ENCODE peak calls at places on chromosomes 1 and 21, in four cellular contexts. N is lower lobe of right lung, K is HCT116, W is psoas muscle. X is an unnamed sample.

GRCh38 chr1:14968251-14968812 is 185.2 kb upstream of the TMEM51 start:
- DNase-seq in N (no peak), K (no peak), W (peak), X (no peak)

GRCh38 chr1:46550751-46551231 is 656 bp downstream of the KNCN start:
- DNase-seq in N (peak), K (no peak), W (no peak), X (no peak)

GRCh38 chr1:100075773-100076172 is 57.0 kb downstream of the SASS6 start:
- DNase-seq in N (no peak), K (no peak), W (no peak), X (no peak)

GRCh38 chr1:219067350-219067712 is 106.3 kb upstream of the LYPLAL1 start:
- DNase-seq in N (no peak), K (no peak), W (no peak), X (no peak)

GRCh38 chr1:107680579-107680985 is 284.4 kb downstream of the VAV3 start:
- DNase-seq in N (no peak), K (no peak), W (no peak), X (no peak)

GRCh38 chr1:162240643-162240976 is 136.0 kb downstream of the SPATA46 start:
- DNase-seq in N (no peak), K (no peak), W (no peak), X (no peak)

GRCh38 chr1:191788551-191788950 is 369.7 kb upstream of the RGS18 start:
- DNase-seq in N (no peak), K (no peak), W (no peak), X (no peak)

GRCh38 chr21:44755227-44755626 is 43.9 kb upstream of the TSPEAR start:
- DNase-seq in N (no peak), K (no peak), W (no peak), X (no peak)

GRCh38 chr21:33971492-33972013 is 55.9 kb upstream of the ATP5PO start:
- DNase-seq in N (no peak), K (no peak), W (no peak), X (no peak)

GRCh38 chr1:208069908-208070307 is 159.0 kb upstream of the CD34 start:
- DNase-seq in N (no peak), K (no peak), W (no peak), X (no peak)

DNA sequence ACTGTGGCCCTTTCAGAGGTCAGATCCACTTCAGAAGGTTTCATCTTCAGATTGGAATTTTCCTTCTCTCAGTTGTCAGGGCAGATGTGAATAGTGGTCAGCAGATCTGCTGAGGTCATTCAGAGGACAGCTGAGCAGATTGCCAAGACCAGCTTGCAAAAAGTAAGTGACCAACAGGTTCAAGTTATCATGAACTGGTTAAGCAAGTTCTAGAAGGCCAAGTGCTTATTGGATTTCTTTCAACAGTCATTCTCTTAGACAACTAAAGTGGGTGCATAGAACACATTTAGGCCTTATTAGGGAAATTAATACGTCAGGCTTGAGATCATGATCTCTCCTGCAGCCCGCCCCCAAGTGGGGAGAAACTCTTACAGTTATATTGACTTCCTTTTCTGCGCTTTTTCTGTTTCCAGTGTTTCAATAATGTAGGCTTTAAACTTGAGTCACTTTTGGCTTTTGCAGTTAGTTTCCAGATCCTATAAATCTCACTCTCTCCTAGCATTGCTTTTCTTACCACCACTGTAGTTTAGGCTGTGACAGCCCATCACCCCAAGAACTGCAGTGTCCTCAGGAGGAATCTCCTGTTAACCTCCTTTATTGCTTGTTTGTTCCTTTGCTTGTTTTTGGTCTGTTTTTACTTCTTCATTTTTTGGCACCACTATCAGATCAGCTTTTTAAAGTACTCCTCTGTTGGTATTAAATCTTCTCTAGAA is 96.4 kb downstream of the C1orf21 start:
- DNase-seq in N (peak), K (no peak), W (peak), X (no peak)
- TF ChIP-seq CTCF in N (peak), K (no peak), W (peak), X (peak)

GRCh38 chr1:111852216-111852615 is 96.5 kb downstream of the DDX20 start:
- DNase-seq in N (no peak), K (no peak), W (no peak), X (no peak)

GRCh38 chr1:111848852-111849545 is 93.3 kb downstream of the DDX20 start:
- DNase-seq in N (no peak), K (no peak), W (no peak), X (no peak)

GRCh38 chr1:111855260-111855659 is 99.6 kb downstream of the DDX20 start:
- DNase-seq in N (no peak), K (no peak), W (no peak), X (no peak)

GRCh38 chr1:111850124-111850523 is 94.4 kb downstream of the DDX20 start:
- DNase-seq in N (no peak), K (no peak), W (no peak), X (no peak)

GRCh38 chr1:111851552-111851951 is 95.9 kb downstream of the DDX20 start:
- DNase-seq in N (no peak), K (no peak), W (no peak), X (no peak)
- TF ChIP-seq CTCF in N (no peak), K (no peak), W (no peak), X (no peak)

DNA sequence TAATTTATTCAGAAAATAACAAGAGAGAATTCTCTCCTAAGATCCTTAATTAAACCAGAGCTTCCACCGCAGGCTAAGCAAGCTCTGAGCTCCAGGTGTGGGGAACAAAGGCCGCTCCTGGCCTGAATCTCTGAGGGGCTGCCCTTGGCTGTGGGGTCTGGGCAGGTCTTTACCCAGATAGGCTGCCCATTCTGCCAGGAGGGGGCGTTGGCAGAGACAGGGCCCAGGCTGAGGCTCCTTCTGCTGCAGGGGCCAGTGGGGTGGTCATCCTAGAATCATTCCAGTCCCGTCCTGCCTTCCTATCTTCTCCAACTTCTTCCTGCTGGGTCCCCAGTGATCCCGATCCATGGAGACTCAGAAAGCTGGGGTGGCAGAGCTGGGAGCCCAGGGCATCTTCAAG is 82.9 kb upstream of the POU3F1 start:
- DNase-seq in N (no peak), K (no peak), W (no peak), X (peak)
- TF ChIP-seq CTCF in N (no peak), K (peak), W (no peak), X (no peak)

GRCh38 chr1:53592521-53592982 is 133.4 kb downstream of the DMRTB1 start:
- DNase-seq in N (peak), K (no peak), W (no peak), X (no peak)

GRCh38 chr1:53592985-53593757 is 134.0 kb downstream of the DMRTB1 start:
- DNase-seq in N (no peak), K (no peak), W (no peak), X (no peak)

GRCh38 chr1:53591924-53592323 is 132.7 kb downstream of the DMRTB1 start:
- DNase-seq in N (no peak), K (no peak), W (no peak), X (no peak)

GRCh38 chr1:53594391-53595180 is 135.4 kb downstream of the DMRTB1 start:
- DNase-seq in N (no peak), K (no peak), W (no peak), X (no peak)

GRCh38 chr1:53593758-53594380 is 134.7 kb downstream of the DMRTB1 start:
- DNase-seq in N (peak), K (no peak), W (no peak), X (no peak)
- TF ChIP-seq CTCF in N (peak), K (peak), W (peak), X (no peak)

GRCh38 chr1:12619396-12620141 is 1.6 kb upstream of the DHRS3 start:
- DNase-seq in N (peak), K (peak), W (peak), X (peak)

GRCh38 chr1:12617511-12617900 is 504 bp downstream of the DHRS3 start:
- DNase-seq in N (no peak), K (no peak), W (peak), X (no peak)

GRCh38 chr1:12620142-12620865 is 2.3 kb upstream of the DHRS3 start:
- DNase-seq in N (no peak), K (no peak), W (no peak), X (no peak)

GRCh38 chr1:12617901-12618660 is at the start of gene DHRS3:
- DNase-seq in N (peak), K (peak), W (peak), X (no peak)

GRCh38 chr1:12618661-12619395 is 818 bp upstream of the DHRS3 start:
- DNase-seq in N (peak), K (peak), W (peak), X (peak)
- TF ChIP-seq CTCF in N (no peak), K (no peak), W (no peak), X (no peak)

GRCh38 chr1:2645776-2646175 is 13.0 kb upstream of the MMEL1 start:
- DNase-seq in N (peak), K (no peak), W (peak), X (no peak)
- TF ChIP-seq CTCF in N (no peak), K (no peak), W (no peak), X (no peak)

DNA sequence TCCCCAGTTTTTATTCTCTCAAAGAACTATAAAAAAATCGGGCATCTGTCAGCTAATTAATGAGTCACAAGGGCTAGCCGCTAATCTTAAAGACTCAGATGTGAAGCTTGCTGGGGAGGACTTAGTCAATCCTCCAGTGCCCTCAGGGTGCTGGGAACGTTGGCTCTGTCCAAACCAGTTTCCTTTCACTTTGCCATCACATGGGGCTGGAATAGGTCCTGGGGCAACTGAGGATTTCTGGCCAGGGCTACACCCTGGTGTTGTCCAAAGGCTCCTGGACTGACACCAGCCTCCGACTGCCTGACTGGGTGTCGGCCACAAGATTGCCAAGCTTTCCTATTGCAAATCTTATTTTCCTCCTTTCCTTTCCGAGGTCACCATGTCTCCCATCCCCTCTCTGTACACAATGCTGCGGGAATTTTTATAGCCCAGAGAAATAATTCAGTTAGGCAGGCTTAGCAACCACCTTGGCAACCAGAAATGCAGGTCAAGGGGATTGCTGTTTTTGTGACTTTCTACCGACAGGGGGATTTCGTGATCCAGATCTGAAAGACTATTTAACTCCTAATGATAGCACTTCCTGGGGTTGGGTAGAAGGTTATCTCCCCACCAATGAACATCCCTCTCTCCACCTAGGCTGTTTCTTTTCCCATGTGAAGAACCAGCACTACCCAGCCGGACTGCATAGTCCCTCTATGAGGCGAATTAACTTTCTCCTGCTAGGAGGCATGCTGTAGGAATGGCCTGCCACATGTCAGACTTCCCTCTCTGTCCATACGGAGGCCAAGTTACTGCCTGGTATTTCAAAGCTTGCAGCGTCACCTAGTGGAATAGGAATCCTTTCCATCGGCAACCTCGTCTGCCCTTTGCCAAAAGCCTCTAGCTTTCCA is 29.9 kb upstream of the CTBS start:
- DNase-seq in N (no peak), K (peak), W (peak), X (no peak)
- TF ChIP-seq CTCF in N (peak), K (peak), W (peak), X (no peak)

GRCh38 chr1:223703668-223704013 is 8.7 kb upstream of the CAPN2 start:
- DNase-seq in N (no peak), K (no peak), W (no peak), X (no peak)

GRCh38 chr1:223700388-223700918 is 11.9 kb upstream of the CAPN2 start:
- DNase-seq in N (no peak), K (peak), W (no peak), X (no peak)

GRCh38 chr1:223704921-223705878 is 7.1 kb upstream of the CAPN2 start:
- DNase-seq in N (no peak), K (no peak), W (no peak), X (no peak)

GRCh38 chr1:223700942-223701637 is 11.2 kb upstream of the CAPN2 start:
- DNase-seq in N (peak), K (peak), W (no peak), X (no peak)

GRCh38 chr1:223702735-223703667 is 9.3 kb upstream of the CAPN2 start:
- DNase-seq in N (no peak), K (no peak), W (no peak), X (no peak)
- TF ChIP-seq CTCF in N (no peak), K (no peak), W (no peak), X (no peak)

GRCh38 chr1:13761883-13762282 is 61.9 kb downstream of the PRDM2 start:
- DNase-seq in N (no peak), K (no peak), W (no peak), X (no peak)

GRCh38 chr1:13762642-13763041 is 62.7 kb downstream of the PRDM2 start:
- DNase-seq in N (no peak), K (no peak), W (no peak), X (no peak)

GRCh38 chr1:13760340-13760739 is 60.4 kb downstream of the PRDM2 start:
- DNase-seq in N (no peak), K (no peak), W (no peak), X (no peak)

GRCh38 chr1:13759072-13759471 is 59.1 kb downstream of the PRDM2 start:
- DNase-seq in N (no peak), K (peak), W (no peak), X (no peak)

DNA sequence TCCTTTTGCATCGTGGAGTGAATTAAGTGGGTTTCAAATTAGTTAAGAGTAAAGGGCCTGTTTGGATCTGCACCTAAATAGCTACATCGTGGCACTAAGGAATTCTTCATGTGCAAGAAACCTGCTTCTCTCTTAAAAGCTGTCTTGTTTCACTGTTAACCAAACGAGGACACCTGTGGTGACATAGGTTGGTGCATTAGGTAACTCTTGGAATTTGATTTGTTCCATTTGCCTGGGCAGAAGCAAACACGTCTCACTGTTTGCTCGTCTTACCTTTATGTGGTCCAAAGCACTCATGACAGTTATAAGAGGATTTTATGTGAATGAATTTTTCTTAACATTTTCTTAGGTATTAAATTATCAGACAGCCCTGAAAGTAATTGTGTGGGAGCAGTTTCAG is 60.9 kb downstream of the PRDM2 start:
- DNase-seq in N (no peak), K (no peak), W (no peak), X (no peak)
- TF ChIP-seq CTCF in N (no peak), K (peak), W (no peak), X (no peak)

X was measured in CD14-positive monocyte.